ENCODE peak calls at places on chromosomes 11 and 22, in ten cellular contexts. E is upper lobe of right lung; F is effector memory CD4-positive, alpha-beta T cell; I is HL-60; M is MM.1S; B is neuronal stem cell; L is naive thymus-derived CD4-positive, alpha-beta T cell; X is spleen; D is Peyer's patch; R is kidney. P is an unnamed sample.

GRCh38 chr22:27990879-27991278 is 71.8 kb upstream of the PITPNB start:
- DNase-seq in E (no peak), F (no peak), I (peak; percentile 23), M (no peak), B (peak; percentile 21), L (no peak), X (no peak), D (peak; percentile 50), R (no peak), P (peak; percentile 46)

GRCh38 chr11:100706179-100706578 is 19.1 kb downstream of the ARHGAP42 start:
- DNase-seq in E (no peak), F (no peak), I (no peak), M (peak; percentile 51), B (no peak), L (no peak), X (no peak), D (no peak), R (no peak), P (no peak)

GRCh38 chr22:49734390-49734789 is 93.3 kb downstream of the BRD1 start:
- DNase-seq in E (peak; percentile 55), F (no peak), I (no peak), M (no peak), B (no peak), L (no peak), X (no peak), D (peak; percentile 34), R (peak; percentile 46), P (no peak)

GRCh38 chr11:1105183-1105565 is 30.5 kb downstream of the MUC2 start:
- DNase-seq in E (no peak), F (no peak), I (no peak), M (no peak), B (no peak), L (no peak), X (no peak), D (no peak), R (peak; percentile 56), P (no peak)

GRCh38 chr11:130163346-130164220 is 4.0 kb downstream of the ST14 start:
- DNase-seq in E (no peak), F (no peak), I (peak; percentile 90), M (no peak), B (no peak), L (no peak), X (no peak), D (no peak), R (no peak), P (peak; percentile 66)

GRCh38 chr11:114208371-114208770 is 87.8 kb upstream of the NNMT start:
- DNase-seq in E (no peak), F (peak; percentile 3), I (no peak), M (no peak), B (no peak), L (peak; percentile 34), X (no peak), D (no peak), R (no peak), P (no peak)

GRCh38 chr11:128481135-128481534 is 106.2 kb downstream of the ETS1 start:
- DNase-seq in E (no peak), F (no peak), I (no peak), M (no peak), B (no peak), L (no peak), X (no peak), D (no peak), R (no peak), P (no peak)

GRCh38 chr11:47857485-47858168 is 9.5 kb upstream of the NUP160 start:
- DNase-seq in E (no peak), F (no peak), I (no peak), M (no peak), B (no peak), L (no peak), X (no peak), D (peak; percentile 52), R (no peak), P (no peak)

GRCh38 chr11:45216031-45216430 is 69.6 kb downstream of the PRDM11 start:
- DNase-seq in E (no peak), F (no peak), I (no peak), M (no peak), B (no peak), L (no peak), X (no peak), D (no peak), R (no peak), P (no peak)

GRCh38 chr11:123211981-123212380 is 16.9 kb upstream of the CLMP start:
- DNase-seq in E (no peak), F (no peak), I (no peak), M (no peak), B (no peak), L (no peak), X (no peak), D (no peak), R (no peak), P (no peak)

GRCh38 chr11:125429174-125429707 is 66.8 kb downstream of the FEZ1 start:
- DNase-seq in E (peak; percentile 66), F (no peak), I (peak; percentile 7), M (peak; percentile 78), B (peak; percentile 57), L (peak; percentile 12), X (no peak), D (peak; percentile 59), R (no peak), P (peak; percentile 59)

GRCh38 chr11:117010808-117011540 is 87.3 kb downstream of the SIK3 start:
- DNase-seq in E (no peak), F (no peak), I (no peak), M (no peak), B (no peak), L (no peak), X (no peak), D (no peak), R (no peak), P (no peak)

GRCh38 chr22:25950101-25950500 is 208.1 kb downstream of the MYO18B start:
- DNase-seq in E (no peak), F (no peak), I (no peak), M (no peak), B (no peak), L (no peak), X (no peak), D (no peak), R (no peak), P (no peak)

GRCh38 chr11:115161876-115162275 is 342.3 kb downstream of the CADM1 start:
- DNase-seq in E (no peak), F (no peak), I (no peak), M (no peak), B (no peak), L (no peak), X (no peak), D (no peak), R (peak; percentile 23), P (no peak)

GRCh38 chr11:15278129-15278528 is 163.4 kb downstream of the INSC start:
- DNase-seq in E (no peak), F (no peak), I (no peak), M (no peak), B (no peak), L (no peak), X (no peak), D (no peak), R (no peak), P (no peak)

GRCh38 chr11:3929689-3930088 is 74.2 kb downstream of the STIM1 start:
- DNase-seq in E (no peak), F (no peak), I (no peak), M (no peak), B (no peak), L (no peak), X (no peak), D (no peak), R (no peak), P (no peak)

GRCh38 chr11:112579282-112579681 is 318.6 kb upstream of the PLET1 start:
- DNase-seq in E (no peak), F (no peak), I (no peak), M (no peak), B (no peak), L (no peak), X (no peak), D (no peak), R (no peak), P (no peak)

GRCh38 chr11:102476812-102477211 is 24.2 kb upstream of the TMEM123 start:
- DNase-seq in E (no peak), F (no peak), I (no peak), M (peak; percentile 82), B (no peak), L (no peak), X (no peak), D (peak; percentile 83), R (no peak), P (no peak)

GRCh38 chr11:13333456-13333957 is 55.9 kb downstream of the BMAL1 start:
- DNase-seq in E (no peak), F (no peak), I (peak; percentile 44), M (no peak), B (no peak), L (no peak), X (no peak), D (peak; percentile 68), R (no peak), P (no peak)

GRCh38 chr22:38251355-38251720 is 21.5 kb downstream of the TMEM184B start:
- DNase-seq in E (no peak), F (no peak), I (no peak), M (no peak), B (no peak), L (no peak), X (no peak), D (no peak), R (no peak), P (no peak)
- H3K27ac ChIP-seq in E (no peak overlapping the region), F (no peak overlapping the region), I (no peak overlapping the region), M (peak overlapping the region; percentile 78), B (no peak overlapping the region), L (no peak overlapping the region), X (no peak overlapping the region), D (no peak overlapping the region), R (no peak overlapping the region), P (no peak overlapping the region)

GRCh38 chr11:81870815-81871214 is 862.8 kb downstream of the FAM181B start:
- DNase-seq in E (no peak), F (no peak), I (no peak), M (no peak), B (no peak), L (no peak), X (no peak), D (no peak), R (no peak), P (no peak)
- H3K4me3 ChIP-seq in E (no peak overlapping the region), F (no peak overlapping the region), I (no peak overlapping the region), M (peak overlapping the region; percentile 56), B (no peak overlapping the region), L (peak overlapping the region; percentile 48), X (no peak overlapping the region), D (no peak overlapping the region), R (no peak overlapping the region), P (no peak overlapping the region)

DNA sequence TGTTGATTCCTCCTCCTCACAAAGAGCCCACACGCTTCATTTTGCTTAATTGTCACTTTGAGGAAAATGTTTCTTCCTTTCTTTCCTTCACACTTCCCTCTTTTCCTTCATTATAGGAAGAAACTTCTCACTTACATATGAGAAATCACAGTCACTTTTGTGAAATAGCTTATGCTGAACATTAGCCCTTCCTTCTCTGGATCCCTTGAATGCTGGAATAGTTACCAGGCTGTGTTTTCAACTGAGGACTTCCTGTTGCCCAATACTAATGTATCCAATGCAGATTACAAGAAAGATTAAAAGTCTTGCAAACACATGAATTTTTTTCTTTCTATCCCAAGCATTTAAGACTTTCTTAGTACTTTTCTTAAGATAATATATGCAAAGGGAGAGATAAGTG is 5.9 kb downstream of the MS4A6E start:
- DNase-seq in E (no peak), F (no peak), I (no peak), M (no peak), B (no peak), L (no peak), X (no peak), D (no peak), R (no peak), P (no peak)
- H3K27ac ChIP-seq in E (no peak overlapping the region), F (no peak overlapping the region), I (no peak overlapping the region), M (no peak overlapping the region), B (no peak overlapping the region), L (no peak overlapping the region), X (no peak overlapping the region), D (no peak overlapping the region), R (no peak overlapping the region), P (no peak overlapping the region)

GRCh38 chr11:43579919-43580276 is 100.6 kb upstream of the HSD17B12 start:
- DNase-seq in E (no peak), F (no peak), I (no peak), M (no peak), B (no peak), L (no peak), X (no peak), D (no peak), R (no peak), P (no peak)
- H3K4me3 ChIP-seq in E (peak overlapping the region; percentile 43), F (peak overlapping the region; percentile 55), I (peak overlapping the region; percentile 48), M (peak overlapping the region; percentile 74), B (peak overlapping the region; percentile 54), L (peak overlapping the region; percentile 37), X (peak overlapping the region; percentile 43), D (peak overlapping the region; percentile 26), R (peak overlapping the region; percentile 43), P (peak overlapping the region; percentile 53)